ENCODE peak calls at places on chromosome 12, in six cellular contexts. G is psoas muscle, X is spleen, N is mucosa of descending colon, D is A549, C is body of pancreas. P is an unnamed sample.
A peak's percentile ranks its signal among the peaks of the same experiment; 100 is the strongest.

GRCh38 chr12:105204916-105205315 is 31.1 kb downstream of the APPL2 start:
- DNase-seq in D (no peak), G (peak; percentile 24), N (no peak), X (no peak), C (no peak), P (no peak)

GRCh38 chr12:27337376-27337775 is 4.7 kb downstream of the BMAL2 start:
- DNase-seq in X (no peak), G (no peak), C (no peak), N (no peak), D (no peak), P (no peak)

GRCh38 chr12:101696477-101697196 is 803 bp upstream of the CHPT1 start:
- DNase-seq in G (peak; percentile 67), D (peak; percentile 6), X (peak; percentile 77), C (peak; percentile 35), N (no peak), P (peak; percentile 60)

GRCh38 chr12:108609535-108610335 is 11.9 kb upstream of the TMEM119 start:
- DNase-seq in D (no peak), C (peak; percentile 26), G (peak; percentile 75), N (peak; percentile 69), X (no peak), P (peak; percentile 67)

GRCh38 chr12:124032265-124032886 is 59.4 kb downstream of the ZNF664 start:
- DNase-seq in X (no peak), N (no peak), G (no peak), D (peak; percentile 89), C (peak; percentile 53), P (peak; percentile 22)

GRCh38 chr12:106157802-106158201 is 19.0 kb upstream of the NUAK1 start:
- DNase-seq in X (no peak), C (no peak), N (no peak), G (no peak), D (no peak), P (no peak)

GRCh38 chr12:89890191-89890590 is 181.6 kb upstream of the ATP2B1 start:
- DNase-seq in C (no peak), G (no peak), D (no peak), X (no peak), N (no peak), P (no peak)

GRCh38 chr12:122875590-122876220 is 20.2 kb downstream of the VPS37B start:
- DNase-seq in N (peak; percentile 64), X (no peak), G (no peak), D (no peak), C (no peak), P (no peak)

GRCh38 chr12:44875417-44875953 is 630 bp downstream of the NELL2 start:
- DNase-seq in D (no peak), N (no peak), G (no peak), C (no peak), X (peak; percentile 59), P (no peak)

GRCh38 chr12:11824069-11824468 is 174.6 kb downstream of the ETV6 start:
- DNase-seq in X (no peak), C (no peak), G (no peak), N (no peak), D (no peak), P (no peak)

GRCh38 chr12:11827096-11827841 is 177.8 kb downstream of the ETV6 start:
- DNase-seq in X (no peak), C (peak; percentile 43), G (no peak), D (no peak), N (no peak), P (no peak)

GRCh38 chr12:11825278-11825677 is 175.8 kb downstream of the ETV6 start:
- DNase-seq in N (no peak), C (no peak), G (no peak), D (no peak), X (no peak), P (no peak)

GRCh38 chr12:11824736-11825135 is 175.3 kb downstream of the ETV6 start:
- DNase-seq in X (no peak), N (no peak), G (no peak), C (no peak), D (no peak), P (no peak)

GRCh38 chr12:11826607-11827006 is 177.1 kb downstream of the ETV6 start:
- DNase-seq in X (no peak), G (no peak), D (no peak), N (no peak), C (no peak), P (no peak)
- H3K4me1 ChIP-seq in X (peaks cover 96% of the 10 kb centered on the region), G (peaks cover 13% of the 10 kb centered on the region), D (peaks cover 12% of the 10 kb centered on the region), N (peaks cover 21% of the 10 kb centered on the region), C (peaks cover 30% of the 10 kb centered on the region), P (peaks cover 15% of the 10 kb centered on the region)

GRCh38 chr12:68461645-68462044 is 129.5 kb upstream of the MDM1 start:
- DNase-seq in C (no peak), X (no peak), D (no peak), N (no peak), G (no peak), P (no peak)
- H3K4me1 ChIP-seq in C (no peaks in the 10 kb centered on the region), X (no peaks in the 10 kb centered on the region), D (no peaks in the 10 kb centered on the region), N (no peaks in the 10 kb centered on the region), G (no peaks in the 10 kb centered on the region), P (no peaks in the 10 kb centered on the region)

DNA sequence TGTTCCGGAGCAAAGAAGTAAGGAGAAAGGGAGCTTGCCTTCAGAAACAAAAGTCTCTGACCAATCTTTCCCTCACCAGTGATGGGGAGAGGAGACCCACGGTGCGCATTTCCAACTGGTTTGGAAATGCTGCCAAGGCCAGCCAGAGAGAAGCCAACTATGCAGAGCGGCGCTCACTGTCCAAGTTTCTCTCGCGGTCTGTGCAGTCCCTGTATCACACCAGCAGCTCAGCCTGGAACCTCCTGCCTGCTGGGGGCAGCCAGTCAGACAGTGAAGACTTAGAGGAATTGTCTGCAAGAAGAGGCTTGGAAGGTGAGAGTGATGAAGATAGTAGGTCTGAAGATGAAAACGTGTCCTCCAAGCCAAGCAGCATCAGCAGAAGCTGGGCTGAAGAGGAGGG is 206.2 kb downstream of the NAV3 start:
- DNase-seq in N (no peak), X (no peak), G (no peak), D (no peak), C (no peak), P (no peak)
- H3K4me1 ChIP-seq in N (no peaks in the 10 kb centered on the region), X (no peaks in the 10 kb centered on the region), G (no peaks in the 10 kb centered on the region), D (no peaks in the 10 kb centered on the region), C (no peaks in the 10 kb centered on the region), P (no peaks in the 10 kb centered on the region)

DNA sequence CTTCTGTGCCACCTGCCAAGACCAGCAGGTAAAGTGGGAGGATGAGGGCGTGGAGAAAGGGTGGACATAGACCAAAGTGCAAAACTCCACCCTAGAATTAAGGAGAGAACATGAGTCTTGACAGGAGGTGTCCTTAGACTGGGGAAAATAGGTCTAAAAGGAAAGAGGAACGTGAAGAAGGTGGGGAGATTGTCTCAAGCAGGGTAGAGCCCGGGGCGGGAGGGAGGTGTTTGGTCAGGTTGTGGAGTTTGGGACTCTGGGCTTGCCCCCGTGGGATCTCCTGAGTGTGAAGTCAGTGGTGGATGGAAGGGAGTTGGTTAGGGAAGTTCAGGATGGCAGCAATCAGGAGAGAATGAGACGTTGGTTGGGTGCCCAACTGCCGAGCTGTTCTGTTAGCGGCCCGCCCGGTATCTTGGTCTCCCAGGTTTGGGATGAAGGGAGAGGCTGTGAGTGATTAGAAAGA is 386 bp downstream of the DGKA start:
- DNase-seq in C (peak; percentile 30), N (peak; percentile 59), D (peak; percentile 38), G (no peak), X (no peak), P (peak; percentile 52)
- H3K4me1 ChIP-seq in C (peaks cover 43% of the 10 kb centered on the region), N (peaks cover 34% of the 10 kb centered on the region), D (peaks cover 40% of the 10 kb centered on the region), G (peaks cover 19% of the 10 kb centered on the region), X (peaks cover 77% of the 10 kb centered on the region), P (peaks cover 55% of the 10 kb centered on the region)

DNA sequence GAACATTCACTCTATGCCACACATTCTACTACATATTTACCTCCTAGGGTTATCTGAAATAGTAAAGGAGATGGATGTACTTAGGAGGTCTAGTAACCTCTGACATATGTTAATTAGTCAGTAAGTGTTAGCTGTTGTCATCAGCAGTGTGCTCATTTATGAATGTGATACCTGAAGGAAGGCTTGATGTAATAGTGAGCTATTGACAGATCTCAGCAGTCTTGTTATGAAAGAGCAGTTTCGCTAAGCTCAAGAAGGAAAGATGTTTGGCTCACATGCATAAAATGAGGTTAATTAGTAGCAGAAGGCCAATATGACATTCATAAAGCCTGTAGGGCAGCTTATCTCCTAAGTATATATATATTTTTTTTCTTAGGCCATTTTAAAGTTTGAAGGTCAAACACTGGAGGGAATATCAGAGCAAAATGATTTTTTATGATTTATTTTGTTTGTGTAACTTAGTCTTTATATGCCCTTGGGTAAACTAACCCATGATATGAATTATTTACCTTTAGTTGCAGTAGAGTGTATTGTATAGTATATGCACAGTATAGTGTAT is 2.8 kb downstream of the FAM234B start:
- DNase-seq in X (no peak), D (no peak), C (no peak), N (no peak), G (no peak), P (no peak)
- H3K4me1 ChIP-seq in X (peaks cover 15% of the 10 kb centered on the region), D (peaks cover 8% of the 10 kb centered on the region), C (peaks cover 10% of the 10 kb centered on the region), N (no peaks in the 10 kb centered on the region), G (peaks cover 3% of the 10 kb centered on the region), P (peaks cover 11% of the 10 kb centered on the region)

GRCh38 chr12:53213348-53213747 is 6.3 kb upstream of the ITGB7 start:
- DNase-seq in D (peak; percentile 91), X (peak; percentile 96), N (peak; percentile 89), C (peak; percentile 85), G (peak; percentile 86), P (peak; percentile 87)

GRCh38 chr12:53214687-53215455 is 7.8 kb upstream of the ITGB7 start:
- DNase-seq in D (no peak), G (peak; percentile 61), N (no peak), C (no peak), X (no peak), P (no peak)

GRCh38 chr12:53215497-53215896 is 8.4 kb upstream of the ITGB7 start:
- DNase-seq in D (no peak), N (no peak), G (no peak), X (peak; percentile 66), C (no peak), P (no peak)

GRCh38 chr12:53212931-53213330 is 5.9 kb upstream of the ITGB7 start:
- DNase-seq in D (no peak), G (no peak), C (no peak), N (no peak), X (peak; percentile 77), P (no peak)

GRCh38 chr12:53214221-53214620 is 7.2 kb upstream of the ITGB7 start:
- DNase-seq in N (no peak), G (no peak), X (no peak), C (no peak), D (no peak), P (no peak)
- H3K4me1 ChIP-seq in N (peaks cover 31% of the 10 kb centered on the region), G (peaks cover 16% of the 10 kb centered on the region), X (peaks cover 94% of the 10 kb centered on the region), C (peaks cover 24% of the 10 kb centered on the region), D (peaks cover 30% of the 10 kb centered on the region), P (peaks cover 27% of the 10 kb centered on the region)